ENCODE peak calls at places on chromosomes 11 and 22, in five cellular contexts. U, L, G, V and N are unnamed samples.

GRCh38 chr11:128967578-128967977 is 24.9 kb upstream of the TP53AIP1 start:
- DNase-seq in U (no peak), V (no peak), L (no peak), G (no peak), N (no peak)

GRCh38 chr11:2206291-2206690 is 34.7 kb upstream of the TH start:
- DNase-seq in L (no peak), V (no peak), G (peak), U (no peak), N (no peak)

GRCh38 chr11:79264284-79264683 is 176.5 kb downstream of the TENM4 start:
- DNase-seq in U (no peak), L (no peak), V (no peak), G (no peak), N (no peak)

GRCh38 chr22:46245515-46245914 is 4.6 kb downstream of the CDPF1 start:
- DNase-seq in G (no peak), V (no peak), L (no peak), U (no peak), N (no peak)

GRCh38 chr11:83042966-83043711 is 28.6 kb downstream of the RAB30 start:
- DNase-seq in G (no peak), V (no peak), U (no peak), L (no peak), N (no peak)

GRCh38 chr11:126862664-126863247 is 137.8 kb downstream of the KIRREL3 start:
- DNase-seq in L (no peak), G (peak), U (no peak), V (no peak), N (no peak)

GRCh38 chr11:111645657-111646316 is 43.5 kb downstream of the SIK2 start:
- DNase-seq in V (no peak), U (no peak), G (no peak), L (no peak), N (no peak)

GRCh38 chr11:57426754-57427691 is at the start of gene SLC43A3:
- DNase-seq in U (peak), G (peak), L (peak), V (peak), N (no peak)

GRCh38 chr11:12105471-12105870 is 4.9 kb upstream of the MICAL2 start:
- DNase-seq in V (no peak), L (no peak), G (no peak), U (no peak), N (no peak)

GRCh38 chr11:70895061-70895670 is 357.2 kb downstream of the SHANK2 start:
- DNase-seq in U (no peak), V (no peak), G (no peak), L (no peak), N (no peak)

GRCh38 chr11:41613321-41613720 is 153.9 kb upstream of the LRRC4C start:
- DNase-seq in G (no peak), L (no peak), U (no peak), V (no peak), N (no peak)

DNA sequence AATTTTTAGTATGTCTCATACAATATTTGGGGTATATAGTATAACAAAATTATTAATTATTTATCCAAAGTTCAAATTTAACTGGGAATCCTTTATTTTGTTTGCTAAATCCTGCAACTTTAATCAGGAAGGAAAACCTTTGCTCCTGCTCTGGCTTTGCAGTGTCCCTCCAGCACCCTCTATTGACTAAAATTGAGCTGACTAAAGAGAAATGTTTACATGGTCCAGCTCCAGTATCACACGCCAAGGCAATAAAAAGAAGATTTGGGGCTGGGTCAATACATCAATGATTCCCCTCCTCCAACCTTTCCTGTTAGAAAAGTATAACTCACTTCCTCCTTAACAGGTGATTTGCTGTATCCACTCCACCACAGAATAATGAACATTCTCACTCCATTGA is 153.0 kb upstream of the LRRC4C start:
- DNase-seq in U (no peak), V (no peak), L (no peak), G (no peak), N (no peak)
- TF ChIP-seq SRF in U (no peak), V (no peak), L (no peak), G (no peak), N (no peak)

GRCh38 chr22:30086496-30086895 is 6.2 kb downstream of the HORMAD2 start:
- DNase-seq in U (no peak), V (no peak), L (no peak), G (no peak), N (no peak)

GRCh38 chr22:30077279-30077678 is 3.0 kb upstream of the HORMAD2 start:
- DNase-seq in U (no peak), L (peak), G (no peak), V (no peak), N (no peak)

GRCh38 chr22:30078320-30079311 is 1.6 kb upstream of the HORMAD2 start:
- DNase-seq in L (no peak), U (no peak), G (no peak), V (peak), N (no peak)

GRCh38 chr22:30079952-30080533 is at the start of gene HORMAD2:
- DNase-seq in V (no peak), L (no peak), G (peak), U (no peak), N (no peak)

GRCh38 chr22:30080805-30081204 is 541 bp downstream of the HORMAD2 start:
- DNase-seq in U (no peak), V (no peak), L (no peak), G (no peak), N (no peak)
- H2AFZ ChIP-seq in U (no peak), V (no peak), L (no peak), G (peak), N (no peak)

GRCh38 chr11:101003468-101003867 is 126.1 kb downstream of the PGR start:
- DNase-seq in U (no peak), L (peak), V (no peak), G (no peak), N (peak)
- TF ChIP-seq SRF in U (no peak), L (no peak), V (no peak), G (no peak), N (no peak)

GRCh38 chr11:120500414-120500936 is 11.1 kb upstream of the GRIK4 start:
- DNase-seq in G (peak), L (no peak), U (no peak), V (no peak), N (no peak)
- H2AFZ ChIP-seq in G (no peak), L (no peak), U (no peak), V (no peak), N (no peak)

GRCh38 chr11:20042025-20042639 is 118.1 kb downstream of the DBX1 start:
- DNase-seq in U (no peak), V (no peak), G (no peak), L (no peak), N (no peak)
- TF ChIP-seq SRF in U (no peak), V (no peak), G (no peak), L (no peak), N (no peak)

DNA sequence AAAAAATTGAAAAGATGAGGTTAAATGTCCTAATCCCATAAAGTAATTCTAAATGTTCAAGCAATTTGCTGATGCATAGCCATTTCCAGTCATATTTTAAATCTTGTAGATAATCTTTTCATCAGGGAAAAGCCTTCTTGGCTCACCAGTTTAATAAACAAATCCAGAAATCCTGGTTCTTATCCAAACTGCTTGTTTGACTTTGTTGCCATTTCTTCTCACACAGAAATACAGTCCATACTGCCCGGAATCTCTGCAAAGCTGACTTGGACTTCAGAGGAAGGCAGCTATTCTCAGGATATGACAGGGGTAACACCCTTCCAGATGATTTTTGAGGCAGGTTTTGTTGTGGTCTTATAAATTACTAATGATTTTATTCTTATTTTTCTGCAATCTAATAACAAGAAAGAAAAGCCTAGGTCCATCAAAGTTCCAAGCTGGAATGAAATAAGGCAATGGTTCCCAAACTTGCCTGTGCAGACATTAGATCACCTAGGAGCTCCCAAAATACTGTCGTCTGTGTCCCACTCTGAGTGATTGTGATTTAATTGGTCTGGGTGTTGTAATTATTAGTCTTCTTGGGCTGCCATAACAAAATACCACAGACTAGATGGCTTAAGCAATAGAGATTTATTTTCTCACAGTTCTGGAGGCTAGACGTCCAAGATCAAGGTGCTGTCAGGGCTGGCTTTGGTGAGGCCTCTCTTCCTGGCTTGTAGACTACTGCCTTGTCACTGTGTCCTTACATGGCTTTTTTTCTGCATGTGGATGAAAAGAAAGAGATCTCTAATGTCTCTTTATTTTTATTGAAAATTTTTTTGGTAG is 55.1 kb upstream of the RCE1 start:
- DNase-seq in L (no peak), G (no peak), U (no peak), V (no peak), N (no peak)
- H2AFZ ChIP-seq in L (no peak), G (no peak), U (no peak), V (no peak), N (no peak)

GRCh38 chr22:37911697-37912096 is 5.6 kb downstream of the MICALL1 start:
- DNase-seq in V (no peak), U (no peak), L (no peak), G (no peak), N (no peak)
- TF ChIP-seq SRF in V (no peak), U (no peak), L (no peak), G (no peak), N (no peak)